ENCODE peak calls at places on chromosomes 11 and 22, in seven cellular contexts. One of them, this sample, is unnamed.

GRCh38 chr11:78840190-78840589 is 265.5 kb upstream of the NARS2 start:
- DNase-seq in lung: no peak
- DNase-seq in esophagus squamous epithelium: no peak
- DNase-seq in AG04449: peak; percentile 41
- DNase-seq in GM06990: no peak
- DNase-seq in tibial nerve: no peak
- DNase-seq in cardiac fibroblast: peak; percentile 79
- DNase-seq in this sample: no peak

GRCh38 chr11:92192141-92192540 is 32.5 kb upstream of the FAT3 start:
- DNase-seq in lung: no peak
- DNase-seq in esophagus squamous epithelium: no peak
- DNase-seq in AG04449: no peak
- DNase-seq in GM06990: no peak
- DNase-seq in tibial nerve: no peak
- DNase-seq in cardiac fibroblast: no peak
- DNase-seq in this sample: no peak

GRCh38 chr11:66318576-66318970 is 1.7 kb upstream of the CD248 start:
- DNase-seq in lung: no peak
- DNase-seq in esophagus squamous epithelium: no peak
- DNase-seq in AG04449: no peak
- DNase-seq in GM06990: no peak
- DNase-seq in tibial nerve: no peak
- DNase-seq in cardiac fibroblast: no peak
- DNase-seq in this sample: no peak

GRCh38 chr22:17742528-17742902 is 31.8 kb downstream of the BID start:
- DNase-seq in lung: peak; percentile 60
- DNase-seq in esophagus squamous epithelium: no peak
- DNase-seq in AG04449: no peak
- DNase-seq in GM06990: peak; percentile 58
- DNase-seq in tibial nerve: no peak
- DNase-seq in cardiac fibroblast: peak; percentile 79
- DNase-seq in this sample: peak; percentile 49

GRCh38 chr22:31277741-31278642 is 14.3 kb downstream of the PIK3IP1 start:
- DNase-seq in lung: no peak
- DNase-seq in esophagus squamous epithelium: no peak
- DNase-seq in AG04449: no peak
- DNase-seq in GM06990: no peak
- DNase-seq in tibial nerve: no peak
- DNase-seq in cardiac fibroblast: no peak
- DNase-seq in this sample: no peak

GRCh38 chr22:20247010-20247505 is 21.1 kb downstream of the RTN4R start:
- DNase-seq in lung: no peak
- DNase-seq in esophagus squamous epithelium: no peak
- DNase-seq in AG04449: peak; percentile 10
- DNase-seq in GM06990: peak; percentile 59
- DNase-seq in tibial nerve: no peak
- DNase-seq in cardiac fibroblast: peak; percentile 39
- DNase-seq in this sample: no peak

GRCh38 chr11:115682101-115682500 is 177.9 kb upstream of the CADM1 start:
- DNase-seq in lung: no peak
- DNase-seq in esophagus squamous epithelium: no peak
- DNase-seq in AG04449: no peak
- DNase-seq in GM06990: no peak
- DNase-seq in tibial nerve: no peak
- DNase-seq in cardiac fibroblast: peak; percentile 11
- DNase-seq in this sample: no peak

GRCh38 chr11:34926101-34926830 is 9.8 kb downstream of the PDHX start:
- DNase-seq in lung: no peak
- DNase-seq in esophagus squamous epithelium: no peak
- DNase-seq in AG04449: no peak
- DNase-seq in GM06990: peak; percentile 25
- DNase-seq in tibial nerve: no peak
- DNase-seq in cardiac fibroblast: peak; percentile 74
- DNase-seq in this sample: peak; percentile 51

DNA sequence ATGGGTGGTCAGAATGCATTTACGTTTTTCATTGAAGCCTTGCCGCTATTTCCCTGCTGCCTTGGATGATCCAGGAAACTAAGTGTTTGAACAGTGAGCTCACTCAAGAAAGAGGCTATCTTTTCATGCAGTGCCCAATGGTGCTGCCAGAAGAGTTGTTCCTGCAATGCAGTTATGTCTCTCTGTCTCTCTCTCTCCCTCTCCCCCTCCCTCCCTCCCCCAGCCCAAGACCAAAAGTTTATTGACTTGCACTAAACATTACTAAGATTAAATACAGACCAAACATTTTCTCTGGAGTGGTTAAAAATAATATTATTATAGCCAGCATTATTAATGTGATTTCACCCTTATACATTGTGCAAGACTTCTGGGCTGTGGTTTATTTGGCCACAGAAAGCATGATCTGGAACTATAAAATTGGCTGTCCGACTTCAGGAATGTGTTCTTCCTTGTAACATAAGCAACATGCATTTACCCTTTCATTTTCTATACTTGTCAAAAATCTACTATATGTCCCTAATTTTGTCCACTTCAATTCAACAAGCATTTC is 6.6 kb upstream of the FUT4 start:
- DNase-seq in lung: no peak
- DNase-seq in esophagus squamous epithelium: no peak
- DNase-seq in AG04449: peak; percentile 70
- DNase-seq in GM06990: no peak
- DNase-seq in tibial nerve: no peak
- DNase-seq in cardiac fibroblast: peak; percentile 53
- DNase-seq in this sample: no peak
- H3K4me3 ChIP-seq in lung: no peak overlapping the region
- H3K4me3 ChIP-seq in esophagus squamous epithelium: no peak overlapping the region
- H3K4me3 ChIP-seq in AG04449: no peak overlapping the region
- H3K4me3 ChIP-seq in GM06990: no peak overlapping the region
- H3K4me3 ChIP-seq in tibial nerve: no peak overlapping the region
- H3K4me3 ChIP-seq in cardiac fibroblast: no peak overlapping the region
- H3K4me3 ChIP-seq in this sample: no peak overlapping the region

GRCh38 chr22:29032014-29032475 is 29.6 kb downstream of the C22orf31 start:
- DNase-seq in lung: no peak
- DNase-seq in esophagus squamous epithelium: no peak
- DNase-seq in AG04449: no peak
- DNase-seq in GM06990: no peak
- DNase-seq in tibial nerve: no peak
- DNase-seq in cardiac fibroblast: peak; percentile 7
- DNase-seq in this sample: no peak

GRCh38 chr22:29032584-29032983 is 29.0 kb downstream of the C22orf31 start:
- DNase-seq in lung: no peak
- DNase-seq in esophagus squamous epithelium: no peak
- DNase-seq in AG04449: no peak
- DNase-seq in GM06990: no peak
- DNase-seq in tibial nerve: no peak
- DNase-seq in cardiac fibroblast: peak; percentile 14
- DNase-seq in this sample: no peak

GRCh38 chr22:29030618-29031235 is 30.9 kb downstream of the C22orf31 start:
- DNase-seq in lung: peak; percentile 87
- DNase-seq in esophagus squamous epithelium: no peak
- DNase-seq in AG04449: no peak
- DNase-seq in GM06990: no peak
- DNase-seq in tibial nerve: peak; percentile 65
- DNase-seq in cardiac fibroblast: peak; percentile 82
- DNase-seq in this sample: no peak

GRCh38 chr22:29030016-29030617 is 31.5 kb downstream of the C22orf31 start:
- DNase-seq in lung: no peak
- DNase-seq in esophagus squamous epithelium: no peak
- DNase-seq in AG04449: no peak
- DNase-seq in GM06990: no peak
- DNase-seq in tibial nerve: no peak
- DNase-seq in cardiac fibroblast: peak; percentile 24
- DNase-seq in this sample: no peak

DNA sequence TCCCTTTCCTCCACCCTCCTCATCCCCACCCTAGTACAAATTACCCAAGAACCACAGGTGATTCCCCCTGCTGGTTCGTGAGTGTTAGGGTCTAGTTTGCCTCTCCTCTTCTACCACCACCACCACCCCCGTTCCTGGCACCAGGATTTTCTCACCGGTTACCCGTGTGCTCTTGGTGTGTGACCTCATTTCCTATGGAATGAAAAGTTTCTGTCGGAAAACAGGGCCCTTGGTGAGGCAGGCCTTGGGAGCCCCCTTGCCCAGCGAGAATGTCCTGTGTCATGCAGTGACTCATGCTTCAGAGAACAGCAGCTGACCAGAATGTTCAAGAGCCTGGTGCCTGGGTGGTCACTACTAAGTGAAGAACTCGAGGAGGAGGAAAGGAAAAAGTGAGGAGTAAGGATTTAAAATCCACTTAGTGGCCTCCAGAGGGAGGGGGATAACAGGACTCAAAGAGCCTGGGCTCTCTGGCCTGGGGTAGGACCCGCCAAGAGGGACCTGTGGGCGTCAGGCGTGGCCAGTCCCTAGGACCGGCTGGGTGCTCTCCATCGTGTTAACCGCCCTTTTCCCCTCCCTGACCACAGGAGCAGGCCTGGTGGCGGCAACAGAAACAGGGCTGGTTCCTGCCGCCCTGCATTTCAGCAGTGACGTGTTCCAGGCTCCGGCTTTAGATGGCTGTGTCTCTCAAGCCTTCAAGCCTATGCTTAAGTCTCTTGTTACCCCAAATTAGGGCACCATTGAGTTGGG is 30.2 kb downstream of the C22orf31 start:
- DNase-seq in lung: peak; percentile 66
- DNase-seq in esophagus squamous epithelium: no peak
- DNase-seq in AG04449: peak; percentile 79
- DNase-seq in GM06990: no peak
- DNase-seq in tibial nerve: peak; percentile 27
- DNase-seq in cardiac fibroblast: peak; percentile 92
- DNase-seq in this sample: no peak
- H3K4me3 ChIP-seq in lung: no peak overlapping the region
- H3K4me3 ChIP-seq in esophagus squamous epithelium: peak overlapping the region; percentile 71
- H3K4me3 ChIP-seq in AG04449: peak overlapping the region; percentile 48
- H3K4me3 ChIP-seq in GM06990: no peak overlapping the region
- H3K4me3 ChIP-seq in tibial nerve: no peak overlapping the region
- H3K4me3 ChIP-seq in cardiac fibroblast: peak overlapping the region; percentile 32
- H3K4me3 ChIP-seq in this sample: no peak overlapping the region

DNA sequence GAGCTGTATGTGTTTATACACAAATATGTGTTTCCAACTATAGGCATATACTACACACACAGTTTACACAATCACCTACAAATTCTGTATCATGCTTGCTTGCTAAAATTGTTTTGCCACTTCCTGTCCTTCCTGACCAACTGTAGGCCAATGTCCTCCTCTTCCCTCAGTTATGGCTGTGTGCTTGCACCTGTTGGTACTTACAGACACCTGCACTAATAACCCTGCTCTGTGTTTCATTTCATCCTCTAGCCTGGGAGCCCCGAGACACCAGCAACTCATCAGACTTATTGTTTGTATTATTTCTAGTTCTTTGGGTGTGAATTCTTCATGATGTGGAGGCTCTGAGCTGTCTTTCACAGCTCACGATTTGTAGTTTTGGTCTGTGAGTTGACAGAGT is 1.8 kb upstream of the NCF4 start:
- DNase-seq in lung: no peak
- DNase-seq in esophagus squamous epithelium: no peak
- DNase-seq in AG04449: no peak
- DNase-seq in GM06990: no peak
- DNase-seq in tibial nerve: no peak
- DNase-seq in cardiac fibroblast: no peak
- DNase-seq in this sample: no peak
- H3K4me3 ChIP-seq in lung: no peak overlapping the region
- H3K4me3 ChIP-seq in esophagus squamous epithelium: no peak overlapping the region
- H3K4me3 ChIP-seq in AG04449: no peak overlapping the region
- H3K4me3 ChIP-seq in GM06990: no peak overlapping the region
- H3K4me3 ChIP-seq in tibial nerve: no peak overlapping the region
- H3K4me3 ChIP-seq in cardiac fibroblast: no peak overlapping the region
- H3K4me3 ChIP-seq in this sample: no peak overlapping the region

DNA sequence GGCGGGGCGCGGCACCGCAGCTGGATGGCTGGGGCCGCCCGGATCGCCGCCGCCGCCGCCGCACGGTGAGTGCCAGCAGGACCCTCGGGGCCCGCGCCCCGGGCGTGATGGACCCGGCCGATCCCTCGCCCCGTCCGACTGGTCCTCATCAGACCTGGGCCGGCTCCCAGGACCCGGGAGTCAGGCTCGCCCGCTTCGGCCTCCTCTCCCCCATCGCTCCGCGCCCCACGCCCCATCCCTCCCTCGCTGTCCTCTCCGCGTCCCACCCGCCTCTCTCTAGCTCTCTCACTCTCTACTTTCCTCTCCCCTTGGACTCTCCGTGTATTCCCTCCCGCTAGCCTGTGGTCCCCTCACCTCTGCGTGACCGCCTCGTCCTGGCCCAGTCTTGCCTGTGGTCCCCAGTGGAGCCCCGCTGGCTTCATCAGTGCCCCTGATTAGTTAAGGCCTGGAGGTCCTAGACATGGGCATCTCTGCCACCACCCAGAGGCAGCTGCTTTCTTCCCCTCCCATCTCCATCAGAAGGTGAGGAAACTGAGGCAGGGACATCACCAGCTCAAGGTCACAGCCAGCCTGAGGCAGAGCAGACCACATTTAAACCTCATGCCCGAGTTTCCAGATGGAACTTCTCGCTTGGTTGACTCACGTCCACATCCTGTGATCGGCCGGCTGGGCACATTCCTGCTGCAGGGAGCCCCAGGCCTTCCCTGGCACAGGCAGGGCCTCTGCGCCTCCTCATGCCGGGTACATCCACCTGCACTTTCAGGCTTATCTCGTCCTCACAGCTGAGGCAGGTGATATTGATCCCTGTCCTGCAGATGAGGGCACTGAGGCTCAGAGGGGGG is 429 bp downstream of the SLC39A13 start:
- DNase-seq in lung: no peak
- DNase-seq in esophagus squamous epithelium: no peak
- DNase-seq in AG04449: peak; percentile 54
- DNase-seq in GM06990: no peak
- DNase-seq in tibial nerve: no peak
- DNase-seq in cardiac fibroblast: peak; percentile 83
- DNase-seq in this sample: no peak
- H3K4me3 ChIP-seq in lung: peak overlapping the region; percentile 75
- H3K4me3 ChIP-seq in esophagus squamous epithelium: peak overlapping the region; percentile 84
- H3K4me3 ChIP-seq in AG04449: peak overlapping the region; percentile 95
- H3K4me3 ChIP-seq in GM06990: peak overlapping the region; percentile 84
- H3K4me3 ChIP-seq in tibial nerve: peak overlapping the region; percentile 94
- H3K4me3 ChIP-seq in cardiac fibroblast: peak overlapping the region; percentile 64
- H3K4me3 ChIP-seq in this sample: peak overlapping the region; percentile 68

This sample was measured in Jurkat, Clone E6-1.